ENCODE peak calls at places on chromosomes 2 and 18, in four cellular contexts. E is AG20443, H is naive B cell, F is T-helper 2 cell. W is an unnamed sample.

GRCh38 chr18:48902023-48902855 is 48.5 kb downstream of the SMAD7 start:
- DNase-seq in E (peak), H (no peak), F (no peak), W (no peak)

GRCh38 chr2:1950474-1950873 is 206.2 kb upstream of the PXDN start:
- DNase-seq in E (no peak), H (no peak), F (no peak), W (no peak)

GRCh38 chr2:168611091-168611490 is 155.0 kb downstream of the CERS6 start:
- DNase-seq in E (no peak), H (no peak), F (no peak), W (no peak)

GRCh38 chr2:147030966-147031760 is 813.7 kb upstream of the ACVR2A start:
- DNase-seq in E (peak), H (no peak), F (no peak), W (no peak)

GRCh38 chr2:121650554-121650930 is 1.3 kb upstream of the CLASP1 start:
- DNase-seq in E (peak), H (peak), F (no peak), W (peak)

GRCh38 chr2:190457256-190457655 is 49.1 kb downstream of the MFSD6 start:
- DNase-seq in E (no peak), H (no peak), F (no peak), W (no peak)

GRCh38 chr2:47303341-47304148 is 99.4 kb upstream of the MSH2 start:
- DNase-seq in E (no peak), H (no peak), F (no peak), W (no peak)

GRCh38 chr2:229660951-229661350 is 53.4 kb downstream of the DNER start:
- DNase-seq in E (no peak), H (no peak), F (no peak), W (no peak)

GRCh38 chr2:233799087-233799665 is 21.0 kb downstream of the MROH2A start:
- DNase-seq in E (no peak), H (no peak), F (no peak), W (no peak)

GRCh38 chr18:9949861-9950260 is 36.0 kb downstream of the VAPA start:
- DNase-seq in E (no peak), H (no peak), F (no peak), W (no peak)

W was measured in NB4.